ENCODE peak calls at places on chromosomes 4 and X, in six cellular contexts. C is WERI-Rb-1; B is thoracic aorta; P is mammary epithelial cell; Z is effector memory CD4-positive, alpha-beta T cell; R is uterus. N is an unnamed sample.

GRCh38 chrX:16882702-16883486 is 12.7 kb upstream of the RBBP7 start:
- DNase-seq in Z (peak; percentile 29), P (peak; percentile 66), B (no peak), R (peak; percentile 69), C (peak; percentile 87), N (peak; percentile 78)

GRCh38 chrX:14591976-14592375 is 62.6 kb downstream of the GLRA2 start:
- DNase-seq in C (no peak), B (no peak), R (no peak), Z (no peak), P (no peak), N (no peak)

GRCh38 chr4:81715335-81715734 is 243.6 kb upstream of the RASGEF1B start:
- DNase-seq in B (no peak), Z (no peak), R (no peak), C (no peak), P (no peak), N (no peak)

GRCh38 chr4:183670251-183670650 is 11.2 kb downstream of the TRAPPC11 start:
- DNase-seq in R (no peak), C (no peak), P (no peak), B (no peak), Z (no peak), N (no peak)

GRCh38 chr4:3361896-3362295 is 69.1 kb downstream of the RGS12 start:
- DNase-seq in P (no peak), R (no peak), C (no peak), B (no peak), Z (no peak), N (no peak)

GRCh38 chr4:89769856-89770255 is 67.1 kb downstream of the SNCA start:
- DNase-seq in R (no peak), C (no peak), B (no peak), Z (no peak), P (no peak), N (no peak)

GRCh38 chr4:40321671-40322131 is 13.4 kb upstream of the CHRNA9 start:
- DNase-seq in Z (no peak), C (no peak), P (peak; percentile 57), B (no peak), R (no peak), N (peak; percentile 43)

GRCh38 chrX:7133036-7133412 is 14.5 kb upstream of the STS start:
- DNase-seq in Z (no peak), B (no peak), P (no peak), C (no peak), R (peak; percentile 24), N (no peak)

GRCh38 chr4:87853108-87853507 is 20.3 kb downstream of the MEPE start:
- DNase-seq in C (no peak), B (no peak), R (no peak), Z (no peak), P (peak; percentile 36), N (peak; percentile 37)

GRCh38 chr4:89000392-89000791 is 56.6 kb downstream of the FAM13A start:
- DNase-seq in B (no peak), P (no peak), C (no peak), Z (no peak), R (no peak), N (no peak)

GRCh38 chr4:113300384-113301011 is 251.0 kb downstream of the ANK2 start:
- DNase-seq in B (no peak), R (peak; percentile 39), C (no peak), P (peak; percentile 92), Z (no peak), N (peak; percentile 95)

GRCh38 chr4:137881641-137882040 is 349.3 kb upstream of the PCDH18 start:
- DNase-seq in P (no peak), B (no peak), Z (no peak), C (no peak), R (no peak), N (no peak)

GRCh38 chr4:110631582-110632505 is 9.0 kb upstream of the PITX2 start:
- DNase-seq in P (peak; percentile 56), Z (no peak), B (no peak), R (peak; percentile 46), C (peak; percentile 87), N (peak; percentile 61)

GRCh38 chrX:20487227-20487626 is 220.5 kb upstream of the RPS6KA3 start:
- DNase-seq in R (no peak), P (peak; percentile 53), C (no peak), B (no peak), Z (no peak), N (peak; percentile 24)

GRCh38 chrX:28126886-28127285 is 145.6 kb upstream of the DCAF8L1 start:
- DNase-seq in C (no peak), Z (no peak), R (no peak), B (no peak), P (no peak), N (no peak)

GRCh38 chr4:153276966-153277365 is 67.5 kb upstream of the MND1 start:
- DNase-seq in B (no peak), R (no peak), C (no peak), P (no peak), Z (no peak), N (no peak)

DNA sequence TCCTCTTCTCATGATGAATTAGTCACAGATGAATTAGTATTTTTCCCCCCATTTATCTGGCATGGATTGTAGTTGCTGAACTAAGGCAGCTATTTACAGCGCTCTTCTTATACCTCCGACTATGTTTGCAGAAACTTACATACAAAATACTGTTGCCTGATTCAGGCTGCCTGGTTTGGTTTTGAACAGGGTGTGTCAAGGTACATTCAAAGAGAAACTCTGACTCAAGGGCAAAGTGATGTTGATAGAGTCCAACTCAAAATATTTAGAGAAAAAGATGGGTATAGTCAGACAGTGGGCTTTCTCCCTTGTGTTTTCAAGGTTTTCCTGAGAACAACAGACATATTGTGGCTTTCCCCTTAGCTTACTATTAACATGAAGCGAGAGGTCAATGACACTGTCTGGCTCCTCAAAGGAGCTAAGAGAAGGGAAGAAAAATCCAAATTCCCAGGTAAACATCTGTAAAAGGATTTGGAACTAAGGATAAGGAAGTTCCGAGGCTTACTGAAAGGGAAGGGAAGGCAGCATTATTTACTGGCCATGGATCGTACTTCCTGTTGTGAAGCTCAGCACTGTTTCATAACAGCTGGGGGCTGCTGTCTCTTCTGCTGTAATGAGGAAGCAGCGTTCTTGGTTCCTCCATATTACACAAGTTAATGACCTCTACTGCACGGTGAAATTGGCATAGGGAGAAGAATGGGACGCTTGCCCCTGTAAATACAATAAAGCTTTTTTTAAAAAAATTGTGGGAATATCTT is 30.9 kb downstream of the FAM9C start:
- DNase-seq in P (peak; percentile 70), Z (no peak), C (no peak), R (peak; percentile 23), B (no peak), N (no peak)
- H3K27ac ChIP-seq in P (no peak overlapping the region), Z (peak overlapping the region; percentile 65), C (no peak overlapping the region), R (peak overlapping the region; percentile 60), B (no peak overlapping the region), N (no peak overlapping the region)

GRCh38 chr4:65911720-65912119 is 241.4 kb upstream of the EPHA5 start:
- DNase-seq in Z (no peak), B (no peak), R (no peak), C (no peak), P (no peak), N (no peak)
- H3K27ac ChIP-seq in Z (no peak overlapping the region), B (no peak overlapping the region), R (no peak overlapping the region), C (no peak overlapping the region), P (no peak overlapping the region), N (no peak overlapping the region)

GRCh38 chr4:144685916-144686315 is 40.0 kb downstream of the HHIP start:
- DNase-seq in Z (no peak), B (no peak), P (no peak), R (no peak), C (no peak), N (no peak)
- H3K27ac ChIP-seq in Z (no peak overlapping the region), B (no peak overlapping the region), P (no peak overlapping the region), R (no peak overlapping the region), C (no peak overlapping the region), N (no peak overlapping the region)

DNA sequence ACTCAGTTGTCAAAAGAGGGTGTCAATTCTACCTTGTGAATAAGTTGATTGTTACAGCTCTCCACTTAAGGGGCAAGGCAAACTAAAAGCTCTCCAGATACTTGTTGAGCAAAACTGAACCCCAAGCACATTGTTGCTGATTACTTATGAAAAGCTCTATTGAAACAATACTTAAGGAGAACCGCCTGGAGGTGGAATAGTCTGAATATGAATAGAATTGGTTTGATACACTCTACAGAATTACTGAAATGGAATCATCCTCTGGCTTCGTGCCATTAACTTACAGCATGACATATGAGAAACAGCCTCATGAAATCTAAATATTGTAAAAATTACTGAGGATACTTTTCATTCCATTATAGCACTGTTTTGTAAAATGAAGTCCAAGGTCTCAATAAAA is 127.0 kb upstream of the SH3RF1 start:
- DNase-seq in B (no peak), P (peak; percentile 68), Z (no peak), R (no peak), C (no peak), N (peak; percentile 51)
- H3K27ac ChIP-seq in B (no peak overlapping the region), P (peak overlapping the region; percentile 87), Z (no peak overlapping the region), R (peak overlapping the region; percentile 65), C (no peak overlapping the region), N (peak overlapping the region; percentile 45)

GRCh38 chr4:125368161-125368560 is 53.4 kb downstream of the FAT4 start:
- DNase-seq in R (no peak), B (no peak), P (no peak), Z (no peak), C (no peak), N (no peak)
- H3K27ac ChIP-seq in R (peak overlapping the region; percentile 21), B (peak overlapping the region; percentile 57), P (no peak overlapping the region), Z (no peak overlapping the region), C (no peak overlapping the region), N (peak overlapping the region; percentile 79)

DNA sequence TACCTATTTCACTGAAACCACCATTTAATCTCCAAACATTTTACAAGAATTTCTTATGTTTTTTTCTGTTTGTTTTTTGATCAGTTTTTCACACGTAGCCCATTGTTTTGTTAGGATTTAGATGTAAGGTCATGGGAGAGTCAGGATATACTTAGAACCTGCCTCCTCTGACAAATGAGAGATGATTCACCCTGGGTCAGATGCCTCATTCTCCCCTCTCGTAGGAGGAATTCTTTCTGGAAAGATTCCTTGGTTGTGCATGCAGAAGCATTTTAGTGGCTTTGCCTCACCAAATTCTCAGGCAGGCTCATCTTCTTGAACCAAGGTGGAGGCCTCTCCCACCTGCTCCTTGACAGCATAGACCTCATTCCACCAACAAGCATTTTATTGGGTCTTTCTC is 599.3 kb downstream of the SPRY1 start:
- DNase-seq in C (no peak), Z (no peak), R (no peak), B (no peak), P (peak; percentile 68), N (peak; percentile 89)
- H3K27ac ChIP-seq in C (no peak overlapping the region), Z (no peak overlapping the region), R (no peak overlapping the region), B (no peak overlapping the region), P (no peak overlapping the region), N (peak overlapping the region; percentile 87)

GRCh38 chr4:185395255-185395955 is at the start of gene LRP2BP:
- DNase-seq in P (peak; percentile 19), C (no peak), Z (no peak), R (no peak), B (no peak), N (no peak)

GRCh38 chr4:185399466-185399865 is 2.8 kb downstream of the ANKRD37 start:
- DNase-seq in C (no peak), P (no peak), Z (no peak), B (no peak), R (no peak), N (no peak)

GRCh38 chr4:185395956-185396723 is 416 bp upstream of the LRP2BP start:
- DNase-seq in B (peak; percentile 80), C (peak; percentile 99), P (peak; percentile 99), R (peak; percentile 98), Z (peak; percentile 93), N (peak; percentile 96)

GRCh38 chr4:185396724-185397402 is at the start of gene ANKRD37:
- DNase-seq in B (no peak), P (peak; percentile 76), R (no peak), Z (no peak), C (no peak), N (peak; percentile 38)

GRCh38 chr4:185398618-185399017 is 2.0 kb downstream of the ANKRD37 start:
- DNase-seq in Z (no peak), R (no peak), P (no peak), B (no peak), C (no peak), N (no peak)
- H3K27ac ChIP-seq in Z (no peak overlapping the region), R (no peak overlapping the region), P (no peak overlapping the region), B (peak overlapping the region; percentile 98), C (no peak overlapping the region), N (no peak overlapping the region)

GRCh38 chr4:145904413-145905177 is 34.0 kb downstream of the ZNF827 start:
- DNase-seq in P (peak; percentile 48), B (no peak), Z (no peak), R (no peak), C (no peak), N (no peak)
- H3K27ac ChIP-seq in P (no peak overlapping the region), B (no peak overlapping the region), Z (no peak overlapping the region), R (no peak overlapping the region), C (no peak overlapping the region), N (no peak overlapping the region)

N was measured in brain microvascular endothelial cell.